ENCODE peak calls at places on chromosome 2, in five cellular contexts. I is gastrocnemius medialis, H is uterus, N is psoas muscle, C is heart left ventricle. M is an unnamed sample. For H3K27me3 and H3K4me1, the result is how much of the 10 kb centered on the place peaks cover.

GRCh38 chr2:102033028-102033749 is 41.4 kb downstream of the IL1R2 start:
- DNase-seq in I (no peak), H (peak), N (no peak), C (peak), M (no peak)

GRCh38 chr2:170812716-170813585 is 3.7 kb upstream of the GAD1 start:
- DNase-seq in I (peak), H (no peak), N (no peak), C (no peak), M (no peak)

GRCh38 chr2:62998949-62999348 is 51.7 kb upstream of the OTX1 start:
- DNase-seq in I (no peak), H (no peak), N (no peak), C (no peak), M (no peak)

GRCh38 chr2:172097557-172098131 is 5.1 kb downstream of the DLX2 start:
- DNase-seq in I (no peak), H (no peak), N (no peak), C (no peak), M (no peak)

GRCh38 chr2:103615706-103616105 is 853.9 kb downstream of the TMEM182 start:
- DNase-seq in I (no peak), H (no peak), N (no peak), C (no peak), M (no peak)

GRCh38 chr2:241858206-241859016 is at the start of gene PDCD1:
- DNase-seq in I (no peak), H (peak), N (peak), C (peak), M (no peak)

GRCh38 chr2:180682871-180683270 is 297.5 kb upstream of the UBE2E3 start:
- DNase-seq in I (no peak), H (no peak), N (no peak), C (no peak), M (no peak)

GRCh38 chr2:165794520-165794882 is 454 bp upstream of the GALNT3 start:
- DNase-seq in I (no peak), H (peak), N (peak), C (peak), M (peak)

GRCh38 chr2:105486762-105487141 is 87.9 kb upstream of the FHL2 start:
- DNase-seq in I (no peak), H (no peak), N (no peak), C (no peak), M (no peak)

GRCh38 chr2:138841459-138841858 is 61.3 kb upstream of the NXPH2 start:
- DNase-seq in I (no peak), H (no peak), N (no peak), C (no peak), M (no peak)

GRCh38 chr2:102355526-102356380 is at the start of gene IL18R1:
- DNase-seq in I (peak), H (peak), N (peak), C (peak), M (peak)

GRCh38 chr2:138919336-138919735 is 139.1 kb upstream of the NXPH2 start:
- DNase-seq in I (no peak), H (no peak), N (no peak), C (no peak), M (no peak)

GRCh38 chr2:150876201-150877085 is 385.2 kb downstream of the RBM43 start:
- DNase-seq in I (no peak), H (no peak), N (no peak), C (no peak), M (no peak)

GRCh38 chr2:88329815-88330603 is 122.5 kb downstream of the FOXI3 start:
- DNase-seq in I (no peak), H (no peak), N (no peak), C (no peak), M (no peak)

GRCh38 chr2:73003027-73003426 is 68.5 kb downstream of the SFXN5 start:
- DNase-seq in I (no peak), H (peak), N (peak), C (no peak), M (peak)

GRCh38 chr2:29627366-29627765 is 294.0 kb downstream of the ALK start:
- DNase-seq in I (no peak), H (no peak), N (no peak), C (no peak), M (no peak)

GRCh38 chr2:173119069-173119807 is 43.6 kb downstream of the MAP3K20 start:
- DNase-seq in I (peak), H (peak), N (peak), C (no peak), M (no peak)

GRCh38 chr2:10432315-10433181 is 15.6 kb downstream of the ODC1 start:
- DNase-seq in I (no peak), H (no peak), N (peak), C (no peak), M (no peak)

GRCh38 chr2:40358783-40359182 is 93.1 kb downstream of the SLC8A1 start:
- DNase-seq in I (no peak), H (no peak), N (no peak), C (no peak), M (no peak)

GRCh38 chr2:120783969-120784372 is 48.3 kb downstream of the GLI2 start:
- DNase-seq in I (no peak), H (no peak), N (no peak), C (no peak), M (no peak)
- H3K27me3 ChIP-seq in I (under half), H (under half), N (under half), C (under half), M (under half)

DNA sequence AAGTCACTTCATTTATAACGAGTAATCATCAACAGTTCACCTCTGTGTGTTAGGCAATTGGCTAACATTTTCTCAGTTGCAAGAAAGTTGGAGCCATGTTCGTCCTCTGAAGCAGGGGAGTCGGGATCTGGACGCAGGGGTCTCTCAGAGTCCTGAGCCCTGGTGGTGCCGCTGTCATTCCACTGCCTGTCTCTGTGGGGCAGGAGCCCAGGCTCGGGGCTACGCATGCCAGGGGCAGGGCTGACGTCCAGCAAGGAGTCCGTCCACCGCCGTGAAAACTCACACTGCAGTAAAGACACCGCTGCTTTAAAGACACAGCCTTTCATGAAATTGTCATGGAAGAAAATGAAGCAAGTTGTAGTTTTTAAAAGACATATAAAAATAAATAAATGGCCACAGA is 571.1 kb upstream of the SOX11 start:
- DNase-seq in I (no peak), H (no peak), N (no peak), C (no peak), M (no peak)
- H3K4me1 ChIP-seq in I (under half), H (under half), N (under half), C (under half), M (under half)

GRCh38 chr2:144533221-144533620 is 13.3 kb upstream of the ZEB2 start:
- DNase-seq in I (no peak), H (no peak), N (no peak), C (no peak), M (no peak)

GRCh38 chr2:144530596-144530995 is 10.7 kb upstream of the ZEB2 start:
- DNase-seq in I (no peak), H (no peak), N (no peak), C (no peak), M (no peak)

GRCh38 chr2:144539170-144539863 is 19.4 kb upstream of the ZEB2 start:
- DNase-seq in I (no peak), H (no peak), N (no peak), C (no peak), M (no peak)

GRCh38 chr2:144529841-144530240 is 9.9 kb upstream of the ZEB2 start:
- DNase-seq in I (no peak), H (no peak), N (no peak), C (no peak), M (no peak)

DNA sequence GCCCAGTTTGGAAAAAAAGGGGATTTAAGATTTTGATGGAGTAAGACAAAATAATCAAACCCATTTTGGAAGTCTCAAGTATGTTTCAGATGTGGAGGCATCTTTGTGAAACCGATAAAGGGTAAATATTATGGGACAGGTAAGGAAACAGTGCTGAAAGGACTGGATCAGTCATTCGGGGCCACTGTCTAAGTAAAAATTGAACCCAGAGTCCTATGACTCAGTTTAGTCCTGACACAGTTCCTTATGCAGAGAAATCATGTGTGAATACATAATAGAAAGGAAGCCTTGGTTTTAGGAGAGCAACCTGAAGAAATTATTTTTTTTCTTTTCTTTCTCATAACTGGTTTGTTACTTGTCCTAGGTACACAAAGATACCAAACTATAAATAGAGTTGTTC is 15.4 kb upstream of the ZEB2 start:
- DNase-seq in I (no peak), H (no peak), N (no peak), C (no peak), M (no peak)
- H3K27me3 ChIP-seq in I (under half), H (under half), N (under half), C (under half), M (under half)

DNA sequence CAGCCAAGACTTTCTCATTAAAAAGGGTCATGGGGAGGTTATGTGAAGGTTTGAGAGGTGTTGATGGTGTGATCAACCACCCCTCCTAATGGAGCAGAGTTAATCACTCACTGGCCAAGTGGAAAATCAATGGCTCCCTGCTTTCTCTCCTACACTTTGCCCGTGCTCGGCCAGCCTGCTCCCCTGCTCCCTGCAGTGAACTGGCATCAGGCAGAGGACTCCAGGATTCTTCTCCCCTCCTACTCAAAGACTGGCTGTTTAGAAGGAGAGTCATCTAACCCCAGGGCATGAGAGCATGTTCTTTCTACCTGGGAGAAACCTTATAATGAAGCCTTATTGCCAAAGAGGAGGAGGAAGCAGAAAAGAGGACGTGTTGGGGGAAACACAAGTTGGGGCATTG is 74.9 kb downstream of the SGPP2 start:
- DNase-seq in I (no peak), H (no peak), N (no peak), C (no peak), M (no peak)
- H3K4me1 ChIP-seq in I (under half), H (under half), N (under half), C (under half), M (under half)

DNA sequence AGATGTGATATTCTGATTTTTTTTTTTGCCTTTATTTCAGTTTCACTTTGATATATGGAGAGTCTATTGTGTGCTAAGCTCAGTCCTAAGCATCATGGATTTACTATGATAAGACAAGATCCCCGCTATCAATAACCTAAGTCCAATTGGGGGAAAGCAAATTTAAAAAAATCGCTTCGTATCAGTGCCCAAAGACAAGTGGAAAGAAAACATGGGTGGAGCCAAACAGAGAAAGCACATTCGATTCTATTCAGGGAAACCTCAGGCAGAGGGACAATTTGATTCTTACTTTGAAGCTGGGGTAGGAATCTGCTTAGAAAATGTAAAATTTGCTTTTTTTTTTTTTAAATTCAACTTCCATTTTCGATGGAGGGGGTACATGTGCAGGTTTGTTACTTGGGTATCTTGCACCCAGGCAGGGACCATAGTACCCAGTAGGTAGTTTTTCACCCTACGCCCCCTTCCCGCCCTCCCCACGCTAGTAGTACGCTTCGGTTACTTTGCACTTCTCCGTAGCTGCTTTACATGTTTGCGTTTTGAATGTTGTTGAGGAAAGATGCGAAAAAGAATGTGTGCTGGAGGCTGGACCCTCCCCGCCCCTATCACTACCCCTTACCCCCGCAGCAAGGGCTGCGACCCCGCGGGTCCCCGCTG is 12.4 kb downstream of the KIF5C start:
- DNase-seq in I (no peak), H (no peak), N (no peak), C (no peak), M (no peak)
- H3K27me3 ChIP-seq in I (under half), H (under half), N (under half), C (under half), M (under half)

GRCh38 chr2:42905341-42906114 is 113.1 kb upstream of the HAAO start:
- DNase-seq in I (no peak), H (peak), N (peak), C (no peak), M (peak)

GRCh38 chr2:42906557-42907380 is 114.4 kb upstream of the HAAO start:
- DNase-seq in I (no peak), H (peak), N (peak), C (peak), M (no peak)

GRCh38 chr2:42907835-42908234 is 115.5 kb upstream of the HAAO start:
- DNase-seq in I (no peak), H (no peak), N (no peak), C (no peak), M (no peak)

GRCh38 chr2:42904576-42904876 is 112.1 kb upstream of the HAAO start:
- DNase-seq in I (no peak), H (no peak), N (no peak), C (no peak), M (no peak)

DNA sequence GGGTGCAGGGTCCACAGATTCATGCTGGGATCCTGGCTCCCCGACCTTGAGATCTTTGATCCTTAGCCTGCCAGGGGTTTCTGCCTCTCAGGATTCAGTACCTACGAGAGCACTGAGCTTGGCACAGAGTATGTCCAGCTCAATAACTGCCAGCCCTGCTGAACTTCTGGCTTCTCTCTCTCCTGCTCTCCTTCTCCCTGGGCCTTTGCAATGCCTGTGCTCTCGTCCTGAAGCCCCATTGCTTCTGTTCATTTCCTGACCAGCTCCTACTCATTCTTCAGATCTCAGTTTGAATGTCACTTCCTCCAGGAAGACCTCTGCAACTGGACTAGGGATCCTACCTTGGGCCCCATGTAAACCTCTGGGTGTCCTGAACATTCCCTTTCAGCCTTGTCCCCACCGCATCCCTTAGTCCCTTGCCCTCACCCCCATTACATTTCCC is 113.8 kb upstream of the HAAO start:
- DNase-seq in I (no peak), H (no peak), N (no peak), C (no peak), M (no peak)
- H3K4me1 ChIP-seq in I (under half), H (under half), N (under half), C (half or more), M (under half)

GRCh38 chr2:127545189-127545588 is 9.7 kb downstream of the MYO7B start:
- DNase-seq in I (no peak), H (no peak), N (no peak), C (no peak), M (no peak)
- H3K27me3 ChIP-seq in I (under half), H (under half), N (under half), C (under half), M (under half)

M was measured in ascending aorta.